ENCODE peak calls at places on chromosomes 7 and 10, in six cellular contexts. I is GM12878; Z is iPS DF 6.9; Q is effector memory CD4-positive, alpha-beta T cell; Y is heart left ventricle; A is A549. O is an unnamed sample.
A peak's percentile ranks its signal among the peaks of the same experiment; 100 is the strongest.

GRCh38 chr7:13352677-13353076 is 636.8 kb downstream of the ETV1 start:
- DNase-seq in I (no peak), Q (no peak), A (no peak), Z (no peak), Y (no peak), O (no peak)

GRCh38 chr7:89623018-89623672 is 531.1 kb upstream of the STEAP1 start:
- DNase-seq in Z (peak; percentile 5), A (peak; percentile 1), I (peak; percentile 3), Q (no peak), Y (no peak), O (peak; percentile 37)

GRCh38 chr7:70588151-70588550 is 543.8 kb upstream of the GALNT17 start:
- DNase-seq in A (no peak), Q (no peak), Y (no peak), Z (no peak), I (no peak), O (no peak)

GRCh38 chr7:158030071-158030470 is 557.6 kb downstream of the PTPRN2 start:
- DNase-seq in Q (no peak), Y (no peak), I (no peak), A (no peak), Z (no peak), O (no peak)

GRCh38 chr7:88302486-88302885 is 4.2 kb downstream of the STEAP4 start:
- DNase-seq in I (no peak), Y (no peak), A (no peak), Q (no peak), Z (no peak), O (no peak)

GRCh38 chr10:3090914-3091313 is 23.6 kb downstream of the PFKP start:
- DNase-seq in Q (no peak), A (peak; percentile 84), Z (no peak), I (no peak), Y (peak; percentile 49), O (no peak)

GRCh38 chr10:45532501-45532900 is 140.1 kb downstream of the ZFAND4 start:
- DNase-seq in Q (no peak), Z (no peak), A (no peak), Y (no peak), I (no peak), O (no peak)

GRCh38 chr7:22700559-22701002 is 26.4 kb upstream of the IL6 start:
- DNase-seq in Y (no peak), A (no peak), Z (no peak), I (no peak), Q (no peak), O (no peak)

GRCh38 chr10:49115015-49115795 is at the start of gene VSTM4:
- DNase-seq in Z (peak; percentile 20), Y (peak; percentile 55), A (no peak), I (no peak), Q (no peak), O (no peak)

GRCh38 chr7:30935569-30935877 is 23.9 kb downstream of the AQP1 start:
- DNase-seq in Z (no peak), Q (no peak), Y (no peak), I (no peak), A (no peak), O (no peak)

GRCh38 chr10:29142516-29143314 is 146.2 kb upstream of the LYZL1 start:
- DNase-seq in Y (no peak), I (no peak), Z (no peak), Q (no peak), A (no peak), O (no peak)

GRCh38 chr10:107814865-107815487 is 650.5 kb upstream of the SORCS1 start:
- DNase-seq in Z (peak; percentile 33), I (peak; percentile 20), Q (no peak), Y (peak; percentile 28), A (no peak), O (peak; percentile 23)

GRCh38 chr7:92793656-92794205 is 42.6 kb downstream of the CDK6 start:
- DNase-seq in Z (no peak), Y (no peak), Q (no peak), I (no peak), A (no peak), O (no peak)

GRCh38 chr10:69628876-69629275 is 1.2 kb upstream of the FAM241B start:
- DNase-seq in Z (no peak), Q (no peak), A (no peak), I (no peak), Y (no peak), O (no peak)

GRCh38 chr7:122829962-122830361 is 56.3 kb downstream of the CADPS2 start:
- DNase-seq in Z (no peak), Y (no peak), I (no peak), Q (no peak), A (no peak), O (no peak)

GRCh38 chr7:14336256-14336655 is 346.8 kb upstream of the ETV1 start:
- DNase-seq in A (no peak), Z (no peak), Y (no peak), I (no peak), Q (no peak), O (no peak)

GRCh38 chr7:7738622-7739021 is 20.2 kb upstream of the RPA3 start:
- DNase-seq in A (no peak), Q (no peak), I (no peak), Z (no peak), Y (no peak), O (no peak)
- H3K27ac ChIP-seq in A (no peak overlapping the region), Q (no peak overlapping the region), I (no peak overlapping the region), Z (no peak overlapping the region), Y (no peak overlapping the region), O (peak overlapping the region; percentile 49)

DNA sequence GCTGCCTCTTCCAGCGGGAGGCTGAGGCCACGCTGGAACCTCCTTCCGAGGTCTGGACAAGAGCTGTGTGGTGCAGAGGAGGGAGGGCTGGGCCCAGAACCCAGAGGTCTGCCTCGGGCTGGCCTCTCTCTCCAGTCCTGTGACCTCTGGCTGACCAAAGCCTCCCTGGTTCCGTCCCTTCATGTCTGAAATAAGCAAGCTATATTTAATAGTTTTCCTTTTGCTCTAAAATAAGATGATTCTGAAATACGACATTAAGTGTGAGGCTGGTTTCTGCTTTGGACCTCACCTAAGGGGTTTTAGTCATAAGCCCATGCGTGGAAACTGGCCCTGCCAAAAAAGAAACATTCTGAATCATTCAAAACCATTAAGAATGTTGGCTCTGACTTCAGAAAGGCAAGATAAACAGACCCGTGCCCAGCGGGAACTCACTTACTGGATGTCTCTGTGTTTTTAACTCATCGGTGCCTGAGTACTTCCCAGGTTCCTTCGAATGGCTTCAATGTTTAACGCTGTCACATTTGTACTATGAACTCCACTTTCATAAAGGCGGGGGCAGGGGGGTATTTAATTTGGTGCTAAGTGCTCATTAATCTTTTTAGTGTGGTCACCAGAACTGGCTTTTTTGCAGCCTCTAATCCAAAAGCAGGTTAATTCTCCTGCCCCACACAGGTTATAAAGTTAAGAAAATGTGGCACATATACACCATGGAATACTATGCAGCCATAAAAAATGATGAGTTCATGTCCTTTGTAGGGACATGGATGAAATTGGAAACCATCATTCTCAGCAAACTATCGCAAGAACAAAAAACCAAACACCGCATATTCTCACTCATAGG is 157.5 kb upstream of the KLF14 start:
- DNase-seq in Y (no peak), Q (no peak), I (no peak), A (no peak), Z (no peak), O (peak; percentile 63)
- H3K4me1 ChIP-seq in Y (peaks cover 31% of the 10 kb centered on the region), Q (peaks cover 30% of the 10 kb centered on the region), I (peaks cover 5% of the 10 kb centered on the region), A (peaks cover 97% of the 10 kb centered on the region), Z (peaks cover 4% of the 10 kb centered on the region), O (peaks cover 77% of the 10 kb centered on the region)

DNA sequence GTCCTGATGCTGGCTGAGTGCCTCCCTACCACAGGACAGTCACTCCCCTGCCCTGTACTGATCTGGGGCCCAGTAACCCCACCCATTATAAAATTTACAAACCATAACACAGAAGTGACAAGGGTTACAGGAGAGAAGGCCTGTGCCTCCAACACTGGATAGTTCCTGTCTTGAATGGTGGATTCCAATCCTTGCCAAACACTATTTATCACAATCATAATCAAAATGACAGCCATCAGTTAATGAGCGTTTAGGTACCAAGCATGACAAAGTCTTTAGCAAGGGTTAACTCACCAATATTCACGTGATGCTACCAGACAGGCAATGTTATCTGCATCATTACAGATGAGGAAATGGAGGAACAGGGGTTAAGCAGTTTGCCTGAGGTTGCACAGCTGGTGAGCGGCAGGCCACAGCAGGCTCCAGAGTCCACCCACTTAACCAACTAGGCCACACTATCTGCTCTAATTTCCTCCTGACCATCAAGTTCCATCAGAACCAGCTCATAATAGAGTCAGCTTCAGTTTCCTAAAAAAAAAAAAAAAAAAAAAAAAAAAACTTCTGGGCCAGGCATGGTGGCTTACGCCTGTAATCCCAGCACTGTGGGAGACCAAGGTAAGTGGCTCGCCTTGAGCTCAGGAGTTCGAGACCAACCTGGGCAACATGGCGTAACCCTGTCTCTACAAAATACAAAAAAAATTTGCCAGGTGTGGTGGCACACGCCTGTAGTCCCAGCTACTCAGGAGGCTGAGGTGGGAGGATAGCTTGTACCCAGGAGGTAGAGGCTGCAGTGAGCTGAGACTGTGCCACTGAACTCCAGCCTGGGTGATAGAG is 14.2 kb downstream of the PDLIM1 start:
- DNase-seq in Y (no peak), A (no peak), Q (no peak), Z (no peak), I (no peak), O (no peak)
- H3K27ac ChIP-seq in Y (peak overlapping the region; percentile 74), A (peak overlapping the region; percentile 83), Q (no peak overlapping the region), Z (no peak overlapping the region), I (no peak overlapping the region), O (peak overlapping the region; percentile 57)

GRCh38 chr10:13706175-13706574 is 119.4 kb downstream of the PRPF18 start:
- DNase-seq in Z (no peak), Q (no peak), Y (no peak), I (no peak), A (no peak), O (no peak)

GRCh38 chr10:13708256-13708990 is 121.7 kb downstream of the PRPF18 start:
- DNase-seq in Q (no peak), Z (no peak), I (no peak), A (no peak), Y (no peak), O (no peak)

GRCh38 chr10:13706604-13707003 is 119.8 kb downstream of the PRPF18 start:
- DNase-seq in Q (no peak), I (no peak), Z (no peak), A (no peak), Y (no peak), O (no peak)

GRCh38 chr10:13705526-13706169 is 118.9 kb downstream of the PRPF18 start:
- DNase-seq in Z (no peak), Q (no peak), I (no peak), A (no peak), Y (peak; percentile 51), O (no peak)

DNA sequence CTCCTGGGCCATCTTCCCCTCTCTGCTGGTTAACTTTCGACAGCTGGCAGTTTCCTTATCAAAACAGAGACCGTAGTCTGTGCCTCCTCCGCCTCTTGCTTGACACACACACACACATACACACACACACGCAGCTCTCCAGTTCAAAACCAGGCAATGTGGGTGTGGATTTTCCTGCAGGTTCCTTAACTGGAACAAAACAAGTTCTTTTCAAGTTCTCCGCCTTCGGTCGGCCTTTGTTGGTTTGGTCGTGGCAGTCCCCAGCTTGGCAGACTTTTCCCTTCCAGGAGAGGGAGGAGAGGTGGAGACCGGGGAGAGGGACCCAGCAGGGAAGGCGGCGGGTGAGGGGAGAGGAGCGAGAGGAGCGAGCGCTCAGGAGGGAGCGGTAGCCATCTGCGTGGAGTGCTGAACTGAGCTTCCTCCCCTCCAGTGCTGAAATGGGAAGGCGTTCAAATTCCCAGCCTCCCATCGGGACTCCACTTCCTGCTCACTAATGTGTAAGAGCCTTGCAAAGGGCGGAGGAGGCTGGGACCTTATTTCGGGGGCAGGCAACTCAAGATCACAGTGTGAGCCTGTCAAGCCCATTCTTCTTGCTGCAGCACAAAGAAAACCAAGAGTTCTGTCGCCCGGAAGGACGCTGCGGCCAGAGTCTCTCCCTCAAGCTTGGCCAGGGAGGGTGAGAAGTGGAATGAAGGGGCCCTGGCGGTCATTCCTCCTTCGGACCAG is 120.6 kb downstream of the PRPF18 start:
- DNase-seq in Y (peak; percentile 90), A (peak; percentile 61), Z (peak; percentile 70), Q (no peak), I (no peak), O (peak; percentile 66)
- H3K4me1 ChIP-seq in Y (peaks cover 34% of the 10 kb centered on the region), A (peaks cover 14% of the 10 kb centered on the region), Z (peaks cover 9% of the 10 kb centered on the region), Q (peaks cover 5% of the 10 kb centered on the region), I (peaks cover 25% of the 10 kb centered on the region), O (no peaks in the 10 kb centered on the region)